ENCODE peak calls at places on chromosomes 1 and 21, in five cellular contexts. Y is H1, F is GM12878, E is K562, N is HepG2. W is an unnamed sample.

GRCh38 chr1:14334336-14335176 is 263.9 kb upstream of the KAZN start:
- DNase-seq in Y (no peak), F (no peak), E (no peak), N (no peak), W (no peak)

GRCh38 chr1:3352952-3353331 is 101.5 kb upstream of the ARHGEF16 start:
- DNase-seq in Y (no peak), F (no peak), E (no peak), N (no peak), W (no peak)

GRCh38 chr1:221712776-221713431 is 29.0 kb downstream of the DUSP10 start:
- DNase-seq in Y (no peak), F (peak), E (no peak), N (no peak), W (no peak)

GRCh38 chr21:29078884-29079765 is 5.7 kb upstream of the CCT8 start:
- DNase-seq in Y (no peak), F (peak), E (no peak), N (no peak), W (no peak)

GRCh38 chr1:30460661-30461060 is 262.7 kb downstream of the MATN1 start:
- DNase-seq in Y (no peak), F (no peak), E (no peak), N (no peak), W (no peak)

GRCh38 chr1:23216771-23217420 is 406 bp downstream of the HTR1D start:
- DNase-seq in Y (no peak), F (no peak), E (peak), N (no peak), W (peak)

GRCh38 chr1:184152502-184152901 is 101.0 kb downstream of the TSEN15 start:
- DNase-seq in Y (no peak), F (no peak), E (no peak), N (no peak), W (no peak)

GRCh38 chr1:116261227-116261626 is 111.8 kb upstream of the ATP1A1 start:
- DNase-seq in Y (no peak), F (no peak), E (no peak), N (peak), W (no peak)

GRCh38 chr21:21971384-21971783 is 973.2 kb downstream of the NCAM2 start:
- DNase-seq in Y (no peak), F (no peak), E (no peak), N (no peak), W (no peak)

GRCh38 chr1:182707116-182707515 is 22.7 kb upstream of the RGS8 start:
- DNase-seq in Y (no peak), F (no peak), E (no peak), N (no peak), W (no peak)

GRCh38 chr1:197637406-197637805 is 137.9 kb downstream of the DENND1B start:
- DNase-seq in Y (no peak), F (no peak), E (no peak), N (no peak), W (no peak)

GRCh38 chr1:119188926-119189325 is 48.5 kb upstream of the WARS2 start:
- DNase-seq in Y (no peak), F (no peak), E (no peak), N (no peak), W (no peak)
- TF ChIP-seq SIN3A in Y (no peak), F (no peak), E (no peak), N (no peak), W (no peak)

GRCh38 chr1:225872075-225872430 is 10.1 kb downstream of the TMEM63A start:
- DNase-seq in Y (no peak), F (no peak), E (no peak), N (no peak), W (no peak)

GRCh38 chr1:225868631-225869330 is 13.4 kb downstream of the TMEM63A start:
- DNase-seq in Y (no peak), F (no peak), E (no peak), N (no peak), W (no peak)

GRCh38 chr1:225870883-225871282 is 11.3 kb downstream of the TMEM63A start:
- DNase-seq in Y (no peak), F (no peak), E (no peak), N (no peak), W (no peak)

GRCh38 chr1:225873281-225873850 is 8.8 kb downstream of the TMEM63A start:
- DNase-seq in Y (no peak), F (no peak), E (no peak), N (no peak), W (no peak)

GRCh38 chr1:225871374-225872074 is 10.7 kb downstream of the TMEM63A start:
- DNase-seq in Y (no peak), F (no peak), E (no peak), N (no peak), W (no peak)
- TF ChIP-seq TAF1 in Y (no peak), F (no peak), E (no peak), N (no peak), W (no peak)

DNA sequence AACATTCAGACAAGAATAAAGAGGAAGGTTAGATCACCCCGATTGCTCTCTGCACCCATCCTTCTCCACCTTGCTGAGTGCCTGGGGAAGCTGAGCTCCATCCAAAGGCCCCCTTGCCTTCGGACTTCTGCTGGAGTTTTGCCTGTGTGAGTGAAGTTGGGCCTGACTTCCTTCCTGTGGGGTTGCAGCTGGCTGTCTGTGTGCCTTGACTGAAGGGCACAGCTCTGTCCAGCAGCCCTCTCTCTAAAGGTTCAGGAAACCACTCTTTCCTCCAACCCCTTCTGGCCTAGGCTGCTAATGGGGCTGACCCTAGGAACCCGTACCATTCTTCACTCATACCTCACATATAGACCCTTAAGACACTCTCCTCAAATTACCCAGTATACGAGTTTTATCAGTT is 173.4 kb upstream of the HMCN1 start:
- DNase-seq in Y (no peak), F (no peak), E (no peak), N (no peak), W (no peak)
- H2AFZ ChIP-seq in Y (peak), F (no peak), E (no peak), N (no peak), W (no peak)

DNA sequence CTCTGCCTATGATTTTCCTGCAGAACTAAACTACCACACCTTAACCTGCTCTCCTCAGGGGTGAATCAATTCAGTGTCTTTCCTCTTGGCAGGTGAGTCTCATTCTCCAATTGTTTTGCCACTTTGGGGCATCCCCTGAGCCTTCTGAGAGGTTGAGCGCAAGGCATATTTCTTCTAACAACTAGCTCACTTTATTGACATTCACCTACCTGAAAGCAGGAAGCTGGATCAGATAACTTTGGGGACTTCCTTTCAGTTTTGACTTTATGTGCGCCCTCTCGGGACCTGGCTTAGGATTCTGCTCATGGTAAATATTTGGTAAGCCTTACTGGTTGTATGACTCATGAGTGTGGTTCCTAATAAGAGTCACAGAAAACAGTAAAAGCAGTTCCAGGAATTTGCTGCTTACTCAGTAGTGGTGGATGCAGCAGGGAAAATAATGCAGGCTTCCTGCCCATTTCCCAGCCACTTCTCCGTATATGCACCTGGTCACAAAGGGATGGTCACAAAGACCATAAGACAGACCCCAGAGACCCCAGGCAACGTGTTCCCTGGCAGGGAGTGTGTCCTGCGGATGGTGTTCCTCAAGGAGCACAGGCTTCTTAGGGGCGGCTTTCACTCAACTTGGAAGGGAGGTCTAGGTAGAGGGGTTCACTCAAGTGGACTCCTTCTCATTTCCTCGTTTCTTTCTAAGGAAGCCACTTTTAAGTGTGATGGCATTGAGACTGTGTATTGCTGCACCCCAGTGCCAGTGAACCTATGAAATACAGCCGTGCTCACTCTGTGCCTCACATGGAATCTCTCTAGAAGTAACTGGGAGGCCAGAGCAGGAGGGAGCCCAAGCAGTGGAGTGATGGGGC is 22.0 kb upstream of the BATF3 start:
- DNase-seq in Y (no peak), F (no peak), E (peak), N (peak), W (no peak)
- TF ChIP-seq SIN3A in Y (no peak), F (no peak), E (no peak), N (peak), W (no peak)

W was measured in SK-N-SH.